ENCODE peak calls at places on chromosomes 13 and 19, in six cellular contexts. C is heart right ventricle; A is PC-3; Q is AG04449; X is CD8-positive, alpha-beta memory T cell; P is cardiac fibroblast. M is an unnamed sample.

GRCh38 chr19:56838930-56839664 is 1.4 kb downstream of the PEG3 start:
- DNase-seq in C (peak), A (peak), Q (no peak), X (no peak), P (peak), M (peak)

GRCh38 chr13:49421391-49421790 is 22.5 kb downstream of the CAB39L start:
- DNase-seq in C (no peak), A (peak), Q (no peak), X (peak), P (peak), M (no peak)

GRCh38 chr19:55546822-55547614 is 1.7 kb upstream of the SBK3 start:
- DNase-seq in C (peak), A (peak), Q (no peak), X (no peak), P (peak), M (no peak)

GRCh38 chr13:29441301-29441700 is 154.2 kb downstream of the SLC7A1 start:
- DNase-seq in C (no peak), A (no peak), Q (no peak), X (no peak), P (no peak), M (no peak)

GRCh38 chr13:74570834-74571233 is 436.6 kb upstream of the KLF12 start:
- DNase-seq in C (no peak), A (no peak), Q (no peak), X (no peak), P (no peak), M (peak)

GRCh38 chr19:6062274-6062673 is 48.0 kb downstream of the RFX2 start:
- DNase-seq in C (peak), A (no peak), Q (no peak), X (peak), P (peak), M (no peak)

GRCh38 chr13:109672545-109672944 is 113.8 kb downstream of the IRS2 start:
- DNase-seq in C (no peak), A (no peak), Q (peak), X (no peak), P (no peak), M (no peak)

GRCh38 chr13:48873598-48873997 is 102.1 kb upstream of the FNDC3A start:
- DNase-seq in C (no peak), A (peak), Q (no peak), X (no peak), P (peak), M (no peak)

GRCh38 chr19:38676023-38676877 is 28.8 kb downstream of the ACTN4 start:
- DNase-seq in C (peak), A (no peak), Q (no peak), X (no peak), P (peak), M (no peak)

GRCh38 chr13:103431880-103432279 is 365.7 kb upstream of the SLC10A2 start:
- DNase-seq in C (no peak), A (no peak), Q (no peak), X (no peak), P (no peak), M (no peak)

GRCh38 chr19:35719402-35720162 is 1.8 kb downstream of the KMT2B start:
- DNase-seq in C (no peak), A (no peak), Q (no peak), X (no peak), P (no peak), M (no peak)

GRCh38 chr13:110187501-110188161 is 119.3 kb downstream of the COL4A1 start:
- DNase-seq in C (peak), A (peak), Q (peak), X (no peak), P (peak), M (no peak)

GRCh38 chr19:55598034-55598433 is 1.3 kb downstream of the FIZ1 start:
- DNase-seq in C (no peak), A (no peak), Q (no peak), X (no peak), P (no peak), M (no peak)

GRCh38 chr13:102561933-102562332 is 34.9 kb upstream of the TPP2 start:
- DNase-seq in C (no peak), A (no peak), Q (no peak), X (no peak), P (no peak), M (no peak)

GRCh38 chr19:57437931-57438330 is 2.8 kb downstream of the ZNF749 start:
- DNase-seq in C (no peak), A (no peak), Q (no peak), X (no peak), P (no peak), M (no peak)

GRCh38 chr13:47621931-47622330 is 379.1 kb downstream of the SUCLA2 start:
- DNase-seq in C (no peak), A (peak), Q (no peak), X (no peak), P (peak), M (no peak)

GRCh38 chr19:21256722-21257121 is 72.5 kb downstream of the ZNF708 start:
- DNase-seq in C (no peak), A (no peak), Q (no peak), X (no peak), P (peak), M (no peak)

GRCh38 chr13:72696590-72696989 is 30.8 kb downstream of the MZT1 start:
- DNase-seq in C (no peak), A (peak), Q (no peak), X (no peak), P (peak), M (no peak)

DNA sequence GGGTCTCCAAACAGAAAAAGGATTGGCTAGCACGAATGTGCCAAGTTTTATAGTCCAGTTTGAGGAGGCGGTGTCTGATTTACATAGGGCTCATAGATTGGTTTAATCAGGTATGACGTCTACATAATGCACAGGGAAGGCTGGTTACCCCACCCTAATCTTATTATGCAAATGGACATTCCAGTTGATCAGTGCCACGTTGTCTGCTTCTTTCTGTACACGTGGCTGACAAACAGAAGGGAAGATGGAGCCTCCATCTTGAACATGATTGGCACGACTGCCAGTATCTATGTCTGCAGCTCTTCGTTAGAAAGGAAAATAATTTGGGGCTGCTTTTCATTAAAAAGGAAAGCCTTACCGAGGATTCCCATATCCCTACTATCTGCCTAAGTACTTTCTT is 47.5 kb upstream of the N4BP2L1 start:
- DNase-seq in C (no peak), A (no peak), Q (no peak), X (no peak), P (no peak), M (no peak)
- H3K4me3 ChIP-seq in C (no peak), A (no peak), Q (no peak), X (no peak), P (no peak), M (no peak)

DNA sequence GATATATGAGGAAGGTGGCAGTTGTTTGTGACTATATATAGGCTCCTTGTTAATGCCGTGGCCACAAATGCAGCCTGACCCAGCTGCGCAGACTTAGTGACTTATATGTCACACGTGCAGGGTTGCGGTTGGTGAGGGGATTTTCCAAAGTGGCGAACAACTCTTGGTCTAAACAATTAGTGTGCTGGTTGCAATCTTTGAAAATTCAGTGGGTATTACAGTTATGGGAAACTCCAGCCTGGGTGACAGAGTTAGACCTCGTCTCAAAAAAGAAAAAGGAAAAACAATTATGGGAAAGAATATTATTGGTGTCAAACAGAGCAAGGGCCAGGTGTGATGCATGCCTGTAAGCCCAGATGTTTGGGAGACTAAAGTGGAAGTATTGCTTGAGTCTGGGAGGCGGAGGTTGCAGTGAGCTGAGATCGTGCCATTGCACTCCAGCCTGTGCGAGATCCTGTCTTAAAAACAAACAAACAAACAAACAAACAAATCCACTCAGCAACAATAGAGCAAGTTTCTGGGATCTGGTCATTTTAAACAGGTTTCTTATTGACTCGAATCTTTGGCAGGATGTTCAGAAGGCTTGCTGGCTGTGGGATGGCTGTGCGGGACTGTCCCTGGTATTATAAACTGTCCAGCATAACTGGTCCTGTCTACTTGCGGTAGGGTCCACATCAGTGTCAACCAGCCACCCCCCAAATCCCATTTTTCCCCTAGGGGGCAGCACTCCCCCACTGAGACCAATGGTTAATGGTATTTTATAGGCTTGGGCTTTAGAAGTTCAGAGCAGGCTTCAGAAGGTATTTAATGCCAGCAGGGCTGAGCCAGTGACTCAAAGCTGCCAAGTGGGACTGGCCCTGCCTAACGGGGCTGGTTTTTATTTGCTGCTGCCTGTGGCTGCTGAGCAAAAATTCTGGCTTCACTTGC is 15.4 kb downstream of the RELB start:
- DNase-seq in C (peak), A (peak), Q (peak), X (peak), P (peak), M (no peak)
- H3K4me3 ChIP-seq in C (no peak), A (no peak), Q (no peak), X (no peak), P (no peak), M (no peak)

DNA sequence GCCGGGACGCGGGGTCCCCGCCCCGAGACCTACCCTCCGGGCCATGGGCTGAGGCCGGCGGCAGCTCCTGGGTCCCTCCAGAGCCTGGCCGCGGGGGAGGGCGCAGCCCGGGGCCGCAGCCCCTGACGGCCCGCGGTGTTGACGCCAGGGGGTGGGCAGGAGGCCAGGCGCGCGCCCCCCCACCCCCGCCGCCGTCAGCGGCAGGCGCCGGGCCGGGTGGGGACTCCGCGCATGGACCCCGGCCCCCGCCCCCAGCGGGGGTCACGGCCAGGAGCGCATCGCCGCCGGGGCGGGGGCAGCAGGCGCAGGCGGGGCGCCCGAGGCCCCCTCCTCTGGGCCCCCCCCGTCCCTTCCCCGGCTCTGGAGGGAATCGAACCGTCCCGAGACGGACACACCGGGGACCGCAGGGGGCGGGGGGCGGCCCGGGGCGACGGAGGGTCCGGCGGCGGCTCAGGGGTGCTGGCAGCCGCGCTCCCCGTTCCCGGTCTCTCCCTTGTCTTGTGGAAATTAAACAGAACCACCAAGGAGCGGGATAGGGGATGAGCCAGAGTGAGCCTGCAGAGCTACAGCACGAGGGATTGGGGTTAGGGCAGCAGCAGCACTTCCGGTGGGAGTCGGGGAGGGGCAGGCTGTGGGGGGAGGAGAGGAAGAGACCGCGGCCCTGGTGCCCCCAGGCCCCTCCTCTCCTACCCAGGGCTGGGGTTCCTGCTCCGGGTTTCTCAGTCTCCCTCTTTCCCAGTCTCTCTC is at the start of gene MEIS3:
- DNase-seq in C (no peak), A (no peak), Q (no peak), X (no peak), P (no peak), M (no peak)
- H3K4me3 ChIP-seq in C (peak), A (no peak), Q (peak), X (no peak), P (peak), M (peak)

DNA sequence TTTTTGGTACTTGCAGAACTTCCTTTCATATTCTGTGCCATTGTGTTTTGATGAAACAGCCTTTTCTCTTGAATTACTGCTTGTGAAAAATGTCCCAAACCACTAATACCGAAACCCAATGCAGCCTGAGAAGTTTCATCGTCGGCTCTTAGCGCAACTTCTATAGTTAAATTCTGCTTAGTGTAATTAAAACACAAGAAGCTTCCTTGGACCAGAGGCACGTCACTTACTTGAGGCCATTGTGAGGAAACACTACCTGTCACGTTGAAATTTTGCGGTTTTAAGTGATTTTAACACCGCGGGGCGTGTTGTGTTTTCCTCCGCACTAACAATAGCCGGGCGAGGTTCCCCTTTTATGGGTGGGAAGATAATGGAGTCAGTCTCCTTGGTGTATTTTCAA is 70.9 kb downstream of the GGACT start:
- DNase-seq in C (no peak), A (no peak), Q (no peak), X (no peak), P (no peak), M (no peak)
- H3K4me3 ChIP-seq in C (no peak), A (no peak), Q (no peak), X (no peak), P (no peak), M (no peak)

GRCh38 chr19:48509467-48510194 is 2.0 kb downstream of the LMTK3 start:
- DNase-seq in C (no peak), A (no peak), Q (no peak), X (no peak), P (no peak), M (no peak)

GRCh38 chr19:48512504-48513288 is 1.1 kb upstream of the LMTK3 start:
- DNase-seq in C (no peak), A (no peak), Q (no peak), X (no peak), P (no peak), M (no peak)

GRCh38 chr19:48510421-48511268 is 990 bp downstream of the LMTK3 start:
- DNase-seq in C (peak), A (peak), Q (no peak), X (peak), P (peak), M (no peak)

GRCh38 chr19:48511800-48512503 is at the start of gene LMTK3:
- DNase-seq in C (no peak), A (peak), Q (no peak), X (peak), P (peak), M (no peak)

GRCh38 chr19:48511321-48511731 is 309 bp downstream of the LMTK3 start:
- DNase-seq in C (no peak), A (no peak), Q (no peak), X (peak), P (no peak), M (no peak)
- H3K4me3 ChIP-seq in C (no peak), A (peak), Q (peak), X (no peak), P (no peak), M (no peak)

GRCh38 chr19:36973021-36973843 is 57.1 kb downstream of the ZNF568 start:
- DNase-seq in C (peak), A (no peak), Q (no peak), X (peak), P (peak), M (peak)

GRCh38 chr19:36973844-36974195 is 57.7 kb downstream of the ZNF568 start:
- DNase-seq in C (no peak), A (no peak), Q (no peak), X (peak), P (no peak), M (no peak)

GRCh38 chr19:36972594-36972993 is 56.5 kb downstream of the ZNF568 start:
- DNase-seq in C (no peak), A (no peak), Q (no peak), X (peak), P (no peak), M (no peak)
- H3K4me3 ChIP-seq in C (peak), A (no peak), Q (peak), X (peak), P (peak), M (peak)

GRCh38 chr19:4086336-4086953 is 19.7 kb upstream of the ZBTB7A start:
- DNase-seq in C (no peak), A (no peak), Q (no peak), X (no peak), P (no peak), M (no peak)

GRCh38 chr19:4088975-4089374 is 22.3 kb upstream of the ZBTB7A start:
- DNase-seq in C (no peak), A (no peak), Q (no peak), X (peak), P (no peak), M (no peak)

GRCh38 chr19:4089400-4089908 is 22.8 kb upstream of the ZBTB7A start:
- DNase-seq in C (peak), A (no peak), Q (no peak), X (peak), P (no peak), M (no peak)

GRCh38 chr19:4089946-4090345 is 23.2 kb upstream of the ZBTB7A start:
- DNase-seq in C (no peak), A (no peak), Q (no peak), X (no peak), P (no peak), M (no peak)

DNA sequence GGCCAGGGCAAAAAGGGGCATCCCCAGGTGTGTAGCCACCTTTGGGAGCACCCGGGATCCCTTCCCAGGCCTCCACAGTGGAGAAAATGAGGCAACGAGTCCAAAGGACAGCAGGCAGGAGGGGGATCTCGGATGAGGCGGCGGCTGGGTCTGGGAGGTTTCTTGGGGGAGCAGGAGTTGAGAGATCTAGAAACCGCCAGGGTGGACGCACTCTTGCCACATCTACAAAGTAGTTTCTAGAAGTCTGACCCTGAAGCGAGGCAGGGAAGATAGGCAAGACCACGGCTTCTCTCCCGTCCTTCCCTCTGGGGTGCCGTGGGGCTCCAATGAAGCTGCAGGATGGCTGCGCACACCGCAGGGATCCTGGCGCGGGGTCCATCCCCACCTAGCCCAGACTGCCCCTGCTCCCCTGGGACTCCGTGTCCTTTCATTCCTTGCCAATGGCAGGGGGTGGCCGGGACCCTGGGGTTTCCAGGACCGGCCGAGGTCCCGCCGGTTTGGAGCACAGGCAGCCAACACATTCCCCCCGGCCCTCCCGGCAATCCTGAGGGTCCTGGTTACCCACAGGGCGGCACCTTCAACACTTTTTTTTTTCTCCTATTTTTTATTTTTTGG is 21.5 kb upstream of the ZBTB7A start:
- DNase-seq in C (no peak), A (no peak), Q (no peak), X (no peak), P (no peak), M (no peak)
- H3K4me3 ChIP-seq in C (no peak), A (no peak), Q (no peak), X (no peak), P (no peak), M (no peak)